ENCODE peak calls at places on chromosomes 6 and 20, in four cellular contexts. B is CD4-positive, alpha-beta memory T cell; M is GM03348; V is lower leg skin. F is an unnamed sample.

GRCh38 chr6:140073456-140073855 is 699.0 kb upstream of the CITED2 start:
- DNase-seq in B (no peak), M (no peak), V (no peak), F (peak; percentile 92)

GRCh38 chr6:161575508-161576254 is 301.8 kb upstream of the AGPAT4 start:
- DNase-seq in B (no peak), M (no peak), V (no peak), F (no peak)

GRCh38 chr20:24289737-24290481 is 179.5 kb upstream of the SYNDIG1 start:
- DNase-seq in B (no peak), M (no peak), V (no peak), F (no peak)

GRCh38 chr6:26401389-26401986 is 587 bp upstream of the BTN3A1 start:
- DNase-seq in B (no peak), M (no peak), V (no peak), F (no peak)

GRCh38 chr6:169577974-169578373 is 123.9 kb downstream of the WDR27 start:
- DNase-seq in B (no peak), M (no peak), V (no peak), F (peak; percentile 13)

GRCh38 chr6:52507557-52508260 is 69.2 kb downstream of the TRAM2 start:
- DNase-seq in B (no peak), M (peak; percentile 82), V (no peak), F (peak; percentile 85)

GRCh38 chr6:138107752-138108592 is 753 bp upstream of the PERP start:
- DNase-seq in B (no peak), M (peak; percentile 11), V (no peak), F (no peak)

GRCh38 chr6:137808191-137808590 is 58.9 kb upstream of the TNFAIP3 start:
- DNase-seq in B (no peak), M (peak; percentile 50), V (no peak), F (peak; percentile 60)

GRCh38 chr6:30490031-30490876 is 945 bp downstream of the HLA-E start:
- DNase-seq in B (peak; percentile 80), M (peak; percentile 92), V (peak; percentile 95), F (peak; percentile 63)

GRCh38 chr6:30443657-30444450 is 45.5 kb upstream of the HLA-E start:
- DNase-seq in B (no peak), M (peak; percentile 48), V (no peak), F (no peak)

GRCh38 chr6:34953084-34954025 is 64.3 kb downstream of the ANKS1A start:
- DNase-seq in B (no peak), M (peak; percentile 11), V (no peak), F (peak; percentile 54)

GRCh38 chr6:30450908-30451818 is 38.1 kb upstream of the HLA-E start:
- DNase-seq in B (peak; percentile 77), M (peak; percentile 73), V (no peak), F (peak; percentile 55)

GRCh38 chr20:21089421-21089820 is 16.7 kb downstream of the LINC00237 start:
- DNase-seq in B (no peak), M (no peak), V (no peak), F (no peak)

GRCh38 chr20:59825944-59826759 is 107.3 kb downstream of the SYCP2 start:
- DNase-seq in B (no peak), M (no peak), V (peak; percentile 85), F (no peak)

GRCh38 chr20:59003836-59004492 is 3.1 kb downstream of the CTSZ start:
- DNase-seq in B (no peak), M (no peak), V (no peak), F (no peak)

GRCh38 chr20:22579711-22580697 is 4.4 kb downstream of the FOXA2 start:
- DNase-seq in B (no peak), M (no peak), V (no peak), F (no peak)

GRCh38 chr6:123913858-123914257 is 110.2 kb downstream of the NKAIN2 start:
- DNase-seq in B (no peak), M (no peak), V (no peak), F (peak; percentile 0)

GRCh38 chr6:2760882-2761842 is 4.0 kb upstream of the WRNIP1 start:
- DNase-seq in B (no peak), M (no peak), V (no peak), F (peak; percentile 40)

GRCh38 chr20:56393133-56393472 is 658 bp downstream of the CSTF1 start:
- DNase-seq in B (peak; percentile 58), M (no peak), V (no peak), F (peak; percentile 13)

GRCh38 chr20:55067158-55067825 is 591.9 kb downstream of the DOK5 start:
- DNase-seq in B (no peak), M (no peak), V (no peak), F (no peak)